ENCODE peak calls at places on chromosomes 5 and 9, in nine cellular contexts. S, Y, C, V, H, U, Q, J and G are unnamed samples.

GRCh38 chr5:142684508-142685031 is 1.3 kb downstream of the FGF1 start:
- DNase-seq in S (no peak), Y (peak), C (no peak), V (no peak), H (no peak), U (no peak), Q (no peak), J (no peak), G (peak)

GRCh38 chr5:145347026-145347616 is 488.0 kb downstream of the PRELID2 start:
- DNase-seq in S (peak), Y (no peak), C (peak), V (no peak), H (no peak), U (no peak), Q (no peak), J (peak), G (no peak)

GRCh38 chr9:37449877-37450632 is 15.2 kb downstream of the ZBTB5 start:
- DNase-seq in S (no peak), Y (no peak), C (no peak), V (no peak), H (no peak), U (no peak), Q (no peak), J (no peak), G (no peak)

GRCh38 chr5:153670081-153670480 is 179.6 kb downstream of the GRIA1 start:
- DNase-seq in S (no peak), Y (no peak), C (no peak), V (no peak), H (no peak), U (no peak), Q (peak), J (no peak), G (no peak)

GRCh38 chr9:108039012-108039411 is 549.4 kb upstream of the KLF4 start:
- DNase-seq in S (no peak), Y (no peak), C (no peak), V (no peak), H (no peak), U (no peak), Q (no peak), J (no peak), G (no peak)

GRCh38 chr9:35035851-35036701 is 36.3 kb downstream of the VCP start:
- DNase-seq in S (no peak), Y (no peak), C (no peak), V (peak), H (peak), U (peak), Q (no peak), J (no peak), G (peak)

GRCh38 chr5:80216753-80217596 is 38.9 kb downstream of the SERINC5 start:
- DNase-seq in S (no peak), Y (no peak), C (no peak), V (no peak), H (no peak), U (peak), Q (no peak), J (no peak), G (no peak)

GRCh38 chr5:39461007-39461682 is 36.4 kb upstream of the DAB2 start:
- DNase-seq in S (no peak), Y (no peak), C (no peak), V (no peak), H (peak), U (peak), Q (no peak), J (no peak), G (no peak)

GRCh38 chr5:126970517-126971017 is 59.8 kb downstream of the MARCHF3 start:
- DNase-seq in S (no peak), Y (no peak), C (no peak), V (no peak), H (no peak), U (no peak), Q (no peak), J (no peak), G (no peak)

GRCh38 chr5:104702212-104702611 is 1139.6 kb upstream of the NUDT12 start:
- DNase-seq in S (no peak), Y (no peak), C (no peak), V (no peak), H (no peak), U (no peak), Q (no peak), J (no peak), G (no peak)

GRCh38 chr9:95302471-95302870 is 15.0 kb downstream of the FANCC start:
- DNase-seq in S (no peak), Y (no peak), C (no peak), V (no peak), H (no peak), U (no peak), Q (no peak), J (no peak), G (no peak)

GRCh38 chr5:178288373-178289368 is 56.1 kb upstream of the PHYKPL start:
- DNase-seq in S (peak), Y (no peak), C (no peak), V (no peak), H (no peak), U (peak), Q (no peak), J (no peak), G (no peak)

GRCh38 chr9:105637787-105638395 is 24.4 kb upstream of the TAL2 start:
- DNase-seq in S (no peak), Y (no peak), C (no peak), V (no peak), H (no peak), U (no peak), Q (no peak), J (no peak), G (no peak)

GRCh38 chr5:3339092-3339797 is 256.4 kb upstream of the IRX1 start:
- DNase-seq in S (no peak), Y (no peak), C (no peak), V (no peak), H (no peak), U (peak), Q (no peak), J (no peak), G (no peak)

GRCh38 chr5:3339798-3340115 is 255.9 kb upstream of the IRX1 start:
- DNase-seq in S (no peak), Y (no peak), C (no peak), V (no peak), H (no peak), U (peak), Q (no peak), J (no peak), G (peak)

GRCh38 chr5:3340471-3340870 is 255.2 kb upstream of the IRX1 start:
- DNase-seq in S (no peak), Y (no peak), C (no peak), V (no peak), H (no peak), U (peak), Q (no peak), J (no peak), G (no peak)

GRCh38 chr5:3336666-3337065 is 259.0 kb upstream of the IRX1 start:
- DNase-seq in S (no peak), Y (no peak), C (no peak), V (no peak), H (no peak), U (peak), Q (no peak), J (no peak), G (no peak)

GRCh38 chr5:3337812-3338541 is 257.7 kb upstream of the IRX1 start:
- DNase-seq in S (no peak), Y (no peak), C (no peak), V (no peak), H (no peak), U (peak), Q (no peak), J (no peak), G (no peak)
- TF ChIP-seq EP300 in S (no peak), Y (no peak), C (no peak), V (no peak), H (no peak), U (no peak), Q (no peak), J (no peak), G (no peak)

GRCh38 chr9:7858166-7858565 is 58.6 kb upstream of the DMAC1 start:
- DNase-seq in S (no peak), Y (no peak), C (no peak), V (no peak), H (no peak), U (no peak), Q (no peak), J (no peak), G (no peak)
- TF ChIP-seq EP300 in S (no peak), Y (no peak), C (no peak), V (no peak), H (no peak), U (no peak), Q (no peak), J (no peak), G (no peak)

GRCh38 chr9:3478549-3478953 is 47.2 kb downstream of the RFX3 start:
- DNase-seq in S (no peak), Y (no peak), C (no peak), V (no peak), H (no peak), U (no peak), Q (no peak), J (peak), G (no peak)
- TF ChIP-seq EP300 in S (no peak), Y (peak), C (no peak), V (no peak), H (no peak), U (no peak), Q (no peak), J (no peak), G (no peak)

DNA sequence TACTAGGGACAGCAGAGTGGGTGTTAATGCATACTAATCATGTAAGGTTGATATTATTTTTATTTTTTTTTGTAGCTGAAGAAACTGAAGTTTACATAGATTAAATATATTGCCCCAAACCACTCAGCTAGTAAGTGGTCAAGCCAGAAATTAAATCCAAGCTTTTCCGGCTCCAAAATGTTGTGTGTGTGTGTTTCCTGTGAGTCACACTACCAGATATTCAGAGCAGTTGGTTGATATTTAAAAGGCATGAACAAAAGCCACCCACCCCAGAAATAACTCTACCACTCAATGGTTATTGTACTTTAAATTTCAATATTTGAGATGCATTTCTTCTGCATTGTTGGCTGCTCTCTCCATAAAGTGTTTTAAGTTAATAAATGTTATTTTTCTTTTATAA is 29.5 kb downstream of the KCNN2 start:
- DNase-seq in S (no peak), Y (no peak), C (no peak), V (no peak), H (no peak), U (no peak), Q (no peak), J (no peak), G (no peak)
- TF ChIP-seq EP300 in S (no peak), Y (no peak), C (no peak), V (no peak), H (no peak), U (no peak), Q (no peak), J (no peak), G (no peak)

GRCh38 chr9:79257671-79258410 is 313.9 kb upstream of the TLE4 start:
- DNase-seq in S (no peak), Y (no peak), C (no peak), V (no peak), H (no peak), U (no peak), Q (peak), J (no peak), G (no peak)

GRCh38 chr9:79255681-79256080 is 316.1 kb upstream of the TLE4 start:
- DNase-seq in S (no peak), Y (no peak), C (no peak), V (no peak), H (no peak), U (no peak), Q (peak), J (no peak), G (no peak)

GRCh38 chr9:79257215-79257614 is 314.6 kb upstream of the TLE4 start:
- DNase-seq in S (no peak), Y (no peak), C (no peak), V (no peak), H (no peak), U (no peak), Q (peak), J (no peak), G (no peak)

GRCh38 chr9:79256691-79257213 is 315.0 kb upstream of the TLE4 start:
- DNase-seq in S (no peak), Y (no peak), C (no peak), V (no peak), H (peak), U (no peak), Q (peak), J (no peak), G (peak)

GRCh38 chr9:79254900-79255651 is 316.7 kb upstream of the TLE4 start:
- DNase-seq in S (peak), Y (no peak), C (no peak), V (no peak), H (no peak), U (no peak), Q (no peak), J (no peak), G (no peak)
- TF ChIP-seq EP300 in S (no peak), Y (no peak), C (no peak), V (no peak), H (no peak), U (no peak), Q (no peak), J (no peak), G (no peak)

GRCh38 chr5:1745806-1746370 is 53.7 kb downstream of the MRPL36 start:
- DNase-seq in S (no peak), Y (no peak), C (no peak), V (peak), H (peak), U (no peak), Q (no peak), J (no peak), G (no peak)
- TF ChIP-seq EP300 in S (no peak), Y (no peak), C (no peak), V (no peak), H (no peak), U (no peak), Q (no peak), J (no peak), G (no peak)

GRCh38 chr5:146878471-146879172 is at the start of gene PPP2R2B:
- DNase-seq in S (peak), Y (no peak), C (peak), V (no peak), H (peak), U (peak), Q (no peak), J (no peak), G (peak)
- TF ChIP-seq EP300 in S (no peak), Y (no peak), C (no peak), V (no peak), H (no peak), U (no peak), Q (no peak), J (no peak), G (no peak)

DNA sequence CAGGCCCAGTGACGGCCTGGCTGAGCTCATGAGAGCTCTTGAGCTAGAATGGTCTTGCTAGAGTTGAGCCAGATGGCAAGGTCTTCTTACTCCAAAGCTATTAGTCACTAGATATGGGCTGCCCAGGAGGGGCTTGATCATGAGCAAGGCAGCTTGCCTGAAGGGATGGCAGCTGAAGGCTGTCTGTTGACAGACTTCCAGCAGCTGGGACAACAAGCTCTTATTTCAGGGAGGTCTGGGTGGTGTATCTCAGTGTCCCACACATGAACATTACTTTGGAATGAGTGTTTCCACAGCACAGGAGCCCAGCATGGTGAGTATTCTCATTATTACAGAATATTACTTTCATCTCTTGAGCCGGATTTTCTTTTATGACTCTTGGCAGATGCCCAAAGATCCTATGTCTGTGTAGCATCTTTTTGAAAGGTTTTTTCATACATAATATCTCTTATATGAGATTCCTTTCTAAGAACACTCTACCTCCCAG is 414.1 kb downstream of the ARHGEF28 start:
- DNase-seq in S (peak), Y (no peak), C (no peak), V (no peak), H (no peak), U (no peak), Q (no peak), J (no peak), G (no peak)
- TF ChIP-seq EP300 in S (peak), Y (no peak), C (no peak), V (no peak), H (no peak), U (no peak), Q (no peak), J (no peak), G (no peak)

GRCh38 chr5:1950708-1951103 is 68.0 kb upstream of the IRX4 start:
- DNase-seq in S (peak), Y (no peak), C (no peak), V (no peak), H (no peak), U (no peak), Q (no peak), J (no peak), G (no peak)
- TF ChIP-seq EP300 in S (no peak), Y (no peak), C (no peak), V (no peak), H (no peak), U (no peak), Q (no peak), J (no peak), G (no peak)